ENCODE peak calls at places on chromosomes 16 and 17, in seven cellular contexts. R, A, I, F, U, S and B are unnamed samples. For H3K27me3, the result is how much of the 10 kb centered on the place peaks cover.

GRCh38 chr16:2512920-2513404 is 790 bp upstream of the ATP6V0C start:
- DNase-seq in R (no peak), A (no peak), I (no peak), F (no peak), U (peak), S (no peak), B (no peak)

GRCh38 chr17:69069289-69069688 is 8.6 kb upstream of the ABCA9 start:
- DNase-seq in R (no peak), A (no peak), I (no peak), F (no peak), U (peak), S (no peak), B (peak)

GRCh38 chr16:79294568-79294967 is 306.0 kb downstream of the MAF start:
- DNase-seq in R (no peak), A (no peak), I (no peak), F (no peak), U (no peak), S (no peak), B (no peak)

GRCh38 chr17:42286411-42287295 is 1.6 kb upstream of the STAT5A start:
- DNase-seq in R (no peak), A (no peak), I (no peak), F (no peak), U (no peak), S (no peak), B (no peak)

GRCh38 chr17:60164164-60164563 is 14.4 kb downstream of the CA4 start:
- DNase-seq in R (no peak), A (no peak), I (no peak), F (no peak), U (no peak), S (no peak), B (no peak)

GRCh38 chr17:16439303-16439791 is 24.0 kb downstream of the TRPV2 start:
- DNase-seq in R (no peak), A (no peak), I (no peak), F (no peak), U (no peak), S (no peak), B (no peak)

GRCh38 chr16:14307623-14308356 is 236.7 kb downstream of the MRTFB start:
- DNase-seq in R (peak), A (no peak), I (no peak), F (peak), U (peak), S (no peak), B (no peak)

GRCh38 chr17:64418506-64419339 is 28.1 kb upstream of the PECAM1 start:
- DNase-seq in R (peak), A (peak), I (no peak), F (no peak), U (peak), S (peak), B (peak)

GRCh38 chr16:20803192-20803560 is 3.1 kb downstream of the ERI2 start:
- DNase-seq in R (peak), A (peak), I (no peak), F (no peak), U (no peak), S (no peak), B (no peak)

GRCh38 chr17:48642059-48642842 is 16.1 kb upstream of the HOXB9 start:
- DNase-seq in R (no peak), A (no peak), I (no peak), F (no peak), U (peak), S (no peak), B (no peak)

GRCh38 chr17:1487939-1488825 is 4.3 kb downstream of the MYO1C start:
- DNase-seq in R (peak), A (peak), I (peak), F (peak), U (peak), S (no peak), B (peak)

GRCh38 chr17:40093580-40094201 is 6.7 kb downstream of the NR1D1 start:
- DNase-seq in R (peak), A (no peak), I (no peak), F (no peak), U (no peak), S (no peak), B (no peak)

GRCh38 chr17:19341211-19341631 is 21.3 kb downstream of the B9D1 start:
- DNase-seq in R (no peak), A (no peak), I (no peak), F (no peak), U (no peak), S (no peak), B (no peak)

GRCh38 chr16:65666132-65666869 is 544.4 kb upstream of the CDH11 start:
- DNase-seq in R (peak), A (no peak), I (no peak), F (no peak), U (peak), S (no peak), B (no peak)

GRCh38 chr17:42554250-42555121 is 1.8 kb downstream of the HSD17B1 start:
- DNase-seq in R (peak), A (peak), I (peak), F (peak), U (peak), S (no peak), B (peak)

GRCh38 chr17:4739122-4740024 is at the start of the genes CXCL16 and ZMYND15:
- DNase-seq in R (peak), A (peak), I (peak), F (peak), U (peak), S (no peak), B (peak)

GRCh38 chr17:5747964-5748363 is 163.7 kb upstream of the NLRP1 start:
- DNase-seq in R (no peak), A (no peak), I (no peak), F (no peak), U (no peak), S (no peak), B (no peak)

GRCh38 chr16:4599037-4599436 is 15.7 kb downstream of the UBALD1 start:
- DNase-seq in R (no peak), A (no peak), I (no peak), F (no peak), U (no peak), S (no peak), B (no peak)

GRCh38 chr16:4601317-4602186 is 13.1 kb downstream of the UBALD1 start:
- DNase-seq in R (no peak), A (no peak), I (no peak), F (no peak), U (no peak), S (no peak), B (no peak)

GRCh38 chr16:4597174-4597573 is 17.5 kb downstream of the UBALD1 start:
- DNase-seq in R (peak), A (no peak), I (no peak), F (no peak), U (no peak), S (no peak), B (no peak)

GRCh38 chr16:4602330-4602729 is 12.4 kb downstream of the UBALD1 start:
- DNase-seq in R (no peak), A (no peak), I (no peak), F (no peak), U (no peak), S (no peak), B (no peak)

DNA sequence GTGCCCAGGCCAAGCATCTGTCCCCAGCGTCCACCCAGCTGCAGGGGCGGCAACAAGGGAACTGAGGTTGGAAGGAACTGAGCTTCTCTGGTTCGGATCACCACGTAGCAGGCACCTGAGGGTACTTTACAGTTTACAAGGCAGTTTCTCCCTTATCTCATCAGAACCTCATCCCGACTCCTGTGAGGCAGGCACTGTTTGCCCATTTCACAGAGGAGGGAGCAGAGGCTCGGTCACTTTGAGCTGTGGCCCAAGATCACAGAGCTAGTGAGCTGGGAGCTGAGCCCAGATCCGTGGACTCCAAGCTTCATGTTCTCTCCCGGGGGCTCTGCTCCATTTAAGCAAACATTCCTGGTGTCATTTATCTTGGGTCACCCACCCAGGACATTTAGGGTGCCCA is 15.1 kb downstream of the UBALD1 start:
- DNase-seq in R (no peak), A (no peak), I (no peak), F (no peak), U (no peak), S (no peak), B (no peak)
- TF ChIP-seq CTCF in R (no peak), A (no peak), I (no peak), F (no peak), U (no peak), S (no peak), B (no peak)

GRCh38 chr17:45906237-45906636 is 11.9 kb downstream of the MAPT start:
- DNase-seq in R (no peak), A (no peak), I (no peak), F (no peak), U (no peak), S (no peak), B (no peak)

GRCh38 chr17:45906927-45907622 is 12.7 kb downstream of the MAPT start:
- DNase-seq in R (no peak), A (no peak), I (no peak), F (no peak), U (no peak), S (no peak), B (no peak)

GRCh38 chr17:45908935-45909334 is 14.6 kb downstream of the MAPT start:
- DNase-seq in R (no peak), A (no peak), I (no peak), F (no peak), U (no peak), S (no peak), B (no peak)

GRCh38 chr17:45908460-45908859 is 14.1 kb downstream of the MAPT start:
- DNase-seq in R (no peak), A (no peak), I (no peak), F (no peak), U (peak), S (no peak), B (no peak)

DNA sequence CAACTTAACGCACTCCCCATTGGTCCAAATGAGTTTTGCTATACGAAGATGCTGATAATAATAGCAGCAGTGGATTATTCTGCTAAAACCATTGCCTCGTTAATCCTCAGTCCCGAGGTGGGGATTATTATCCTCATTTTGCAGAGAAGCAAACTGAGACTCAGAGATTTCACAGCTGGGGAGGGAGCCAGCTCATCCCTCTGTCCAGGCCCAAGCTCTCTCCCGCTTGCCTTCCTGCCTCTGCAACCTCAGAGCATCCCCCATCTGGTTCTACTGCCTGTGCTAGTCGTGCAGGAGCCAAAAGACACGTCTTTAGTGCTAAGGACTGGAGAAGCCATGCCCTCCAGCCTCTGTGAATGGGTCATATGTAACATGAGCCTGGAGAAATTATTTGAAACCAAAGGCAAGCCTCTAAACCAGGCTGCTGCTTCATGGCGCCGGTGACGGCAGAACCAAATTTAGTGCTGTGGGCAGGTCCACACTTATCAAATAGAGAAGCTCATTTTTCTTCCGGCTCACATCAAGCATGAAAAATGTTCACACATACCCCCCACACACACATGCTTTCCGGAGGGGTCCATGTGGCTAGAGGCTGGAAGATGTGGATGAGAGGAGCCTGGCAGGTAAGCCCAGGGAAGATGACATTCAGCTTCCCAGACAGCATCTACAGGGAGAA is 13.5 kb downstream of the MAPT start:
- DNase-seq in R (no peak), A (no peak), I (peak), F (no peak), U (no peak), S (no peak), B (no peak)
- H3K27me3 ChIP-seq in R (under half), A (under half), I (under half), F (under half), U (under half), S (under half), B (under half)

GRCh38 chr16:49750341-49751011 is 105.4 kb downstream of the ZNF423 start:
- DNase-seq in R (no peak), A (no peak), I (peak), F (no peak), U (no peak), S (no peak), B (no peak)
- TF ChIP-seq CTCF in R (no peak), A (no peak), I (no peak), F (no peak), U (no peak), S (no peak), B (no peak)

GRCh38 chr17:32264140-32264799 is 1.4 kb upstream of the RHBDL3 start:
- DNase-seq in R (no peak), A (no peak), I (no peak), F (no peak), U (peak), S (no peak), B (no peak)
- H3K27me3 ChIP-seq in R (half or more), A (half or more), I (under half), F (half or more), U (half or more), S (under half), B (under half)

GRCh38 chr17:71379512-71379911 is 741.3 kb upstream of the SOX9 start:
- DNase-seq in R (no peak), A (no peak), I (no peak), F (no peak), U (no peak), S (no peak), B (no peak)
- TF ChIP-seq CTCF in R (no peak), A (no peak), I (no peak), F (no peak), U (no peak), S (no peak), B (no peak)

GRCh38 chr16:67428146-67428731 is 2.7 kb upstream of the HSD11B2 start:
- DNase-seq in R (peak), A (peak), I (peak), F (peak), U (peak), S (peak), B (peak)
- H3K27me3 ChIP-seq in R (under half), A (under half), I (under half), F (under half), U (under half), S (under half), B (under half)

GRCh38 chr16:56741399-56741798 is 11.5 kb downstream of the NUP93 start:
- DNase-seq in R (no peak), A (no peak), I (no peak), F (no peak), U (no peak), S (no peak), B (no peak)

GRCh38 chr16:56742030-56742984 is 12.4 kb downstream of the NUP93 start:
- DNase-seq in R (peak), A (peak), I (no peak), F (no peak), U (no peak), S (peak), B (peak)

GRCh38 chr16:56744996-56745640 is 15.2 kb downstream of the NUP93 start:
- DNase-seq in R (no peak), A (no peak), I (no peak), F (no peak), U (peak), S (no peak), B (no peak)

GRCh38 chr16:56747486-56748045 is 17.6 kb downstream of the NUP93 start:
- DNase-seq in R (no peak), A (no peak), I (no peak), F (no peak), U (peak), S (no peak), B (no peak)

DNA sequence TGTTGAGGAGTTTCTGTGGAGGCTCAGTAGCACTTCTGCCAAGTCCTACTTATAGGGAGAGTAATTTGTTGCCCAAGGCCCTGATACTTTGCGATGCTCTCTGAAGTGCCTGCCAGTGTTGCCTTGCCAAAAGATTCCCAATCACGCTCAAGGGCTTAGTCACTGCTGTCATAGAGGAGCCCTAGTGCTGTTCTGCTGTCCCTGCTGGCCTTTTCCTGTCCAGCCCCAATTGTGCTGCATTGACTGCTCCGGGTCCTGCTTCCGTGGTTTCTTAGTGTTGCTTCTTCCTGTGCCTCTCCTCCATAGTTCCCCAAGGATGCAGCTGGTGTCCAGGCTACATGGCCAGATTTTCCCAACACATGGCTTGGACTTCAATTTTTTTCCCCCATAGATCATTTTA is 13.9 kb downstream of the NUP93 start:
- DNase-seq in R (peak), A (peak), I (peak), F (peak), U (peak), S (no peak), B (no peak)
- TF ChIP-seq CTCF in R (peak), A (no peak), I (peak), F (no peak), U (no peak), S (no peak), B (no peak)

GRCh38 chr17:38578641-38579480 is 26.9 kb downstream of the SRCIN1 start:
- DNase-seq in R (no peak), A (no peak), I (no peak), F (no peak), U (no peak), S (no peak), B (no peak)
- H3K27me3 ChIP-seq in R (under half), A (under half), I (under half), F (half or more), U (half or more), S (under half), B (under half)